ENCODE peak calls at places on chromosomes 12 and 14, in five cellular contexts. L is effector memory CD4-positive, alpha-beta T cell; B is CD8-positive, alpha-beta memory T cell; F is transverse colon; A is cardiac muscle cell. R is an unnamed sample.

GRCh38 chr12:77572371-77572770 is 258.3 kb upstream of the NAV3 start:
- DNase-seq in A (no peak), F (no peak), B (no peak), L (no peak), R (no peak)

GRCh38 chr12:31220633-31221565 is 105.1 kb downstream of the SINHCAF start:
- DNase-seq in L (no peak), B (no peak), A (peak), F (no peak), R (no peak)

GRCh38 chr12:13203028-13203922 is 6.7 kb downstream of the EMP1 start:
- DNase-seq in L (no peak), F (peak), A (peak), B (no peak), R (peak)

GRCh38 chr14:22847661-22848341 is 11.4 kb downstream of the MMP14 start:
- DNase-seq in L (no peak), B (no peak), F (no peak), A (peak), R (no peak)

GRCh38 chr14:59333668-59334067 is 131.5 kb downstream of the GPR135 start:
- DNase-seq in L (no peak), A (peak), F (no peak), B (no peak), R (no peak)

GRCh38 chr12:102965281-102966155 is 8.0 kb downstream of the ASCL1 start:
- DNase-seq in B (no peak), A (no peak), L (no peak), F (no peak), R (no peak)

GRCh38 chr14:20610002-20610765 is 19.0 kb upstream of the RNASE12 start:
- DNase-seq in A (peak), B (peak), L (peak), F (peak), R (peak)

GRCh38 chr12:65306603-65307501 is 28.4 kb downstream of the MSRB3 start:
- DNase-seq in L (no peak), F (peak), A (peak), B (no peak), R (peak)

GRCh38 chr12:26123482-26123980 is 1.3 kb downstream of the BHLHE41 start:
- DNase-seq in A (peak), L (no peak), F (no peak), B (no peak), R (no peak)

GRCh38 chr14:96198430-96199133 is 6.1 kb upstream of the BDKRB2 start:
- DNase-seq in A (no peak), B (no peak), L (no peak), F (no peak), R (no peak)

GRCh38 chr14:50354527-50354926 is 42.2 kb downstream of the CDKL1 start:
- DNase-seq in F (no peak), B (no peak), L (no peak), A (no peak), R (no peak)

GRCh38 chr14:24139272-24139934 is 2.0 kb downstream of the EMC9 start:
- DNase-seq in F (no peak), L (no peak), A (no peak), B (no peak), R (no peak)

GRCh38 chr14:70171719-70172118 is 17.0 kb downstream of the SLC8A3 start:
- DNase-seq in B (no peak), L (no peak), A (no peak), F (no peak), R (no peak)

GRCh38 chr12:95318071-95318545 is 100.5 kb downstream of the VEZT start:
- DNase-seq in F (no peak), L (no peak), B (no peak), A (peak), R (no peak)

GRCh38 chr14:71133296-71133695 is 226.0 kb downstream of the PCNX1 start:
- DNase-seq in L (no peak), A (no peak), F (no peak), B (no peak), R (no peak)

GRCh38 chr12:57149309-57149900 is 2.0 kb upstream of the LRP1-AS start:
- DNase-seq in B (no peak), L (no peak), A (peak), F (peak), R (no peak)

DNA sequence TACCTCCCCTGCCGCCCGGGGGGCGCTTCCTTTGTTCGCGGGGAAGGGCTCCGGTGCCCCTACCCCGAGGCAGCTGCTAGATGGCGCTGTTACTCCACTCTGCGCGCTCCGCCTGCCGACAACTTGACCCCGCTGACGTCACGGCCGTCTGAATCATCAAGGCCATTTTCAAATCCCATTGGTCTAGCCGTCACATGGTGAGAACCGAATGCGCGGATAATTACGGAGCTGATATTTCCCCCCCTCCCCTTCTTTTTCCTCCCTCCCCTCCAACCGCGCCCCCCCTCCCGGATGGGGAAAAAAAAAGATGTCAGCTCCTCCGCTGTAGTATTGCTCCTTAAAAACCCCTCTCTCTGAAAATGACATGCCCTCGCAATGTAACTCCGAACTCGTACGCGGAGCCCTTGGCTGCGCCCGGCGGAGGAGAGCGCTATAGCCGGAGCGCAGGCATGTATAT is at the start of gene HOXC10:
- DNase-seq in A (peak), F (peak), L (peak), B (peak), R (peak)
- H3K4me3 ChIP-seq in A (no peak), F (no peak), L (peak), B (no peak), R (peak)

DNA sequence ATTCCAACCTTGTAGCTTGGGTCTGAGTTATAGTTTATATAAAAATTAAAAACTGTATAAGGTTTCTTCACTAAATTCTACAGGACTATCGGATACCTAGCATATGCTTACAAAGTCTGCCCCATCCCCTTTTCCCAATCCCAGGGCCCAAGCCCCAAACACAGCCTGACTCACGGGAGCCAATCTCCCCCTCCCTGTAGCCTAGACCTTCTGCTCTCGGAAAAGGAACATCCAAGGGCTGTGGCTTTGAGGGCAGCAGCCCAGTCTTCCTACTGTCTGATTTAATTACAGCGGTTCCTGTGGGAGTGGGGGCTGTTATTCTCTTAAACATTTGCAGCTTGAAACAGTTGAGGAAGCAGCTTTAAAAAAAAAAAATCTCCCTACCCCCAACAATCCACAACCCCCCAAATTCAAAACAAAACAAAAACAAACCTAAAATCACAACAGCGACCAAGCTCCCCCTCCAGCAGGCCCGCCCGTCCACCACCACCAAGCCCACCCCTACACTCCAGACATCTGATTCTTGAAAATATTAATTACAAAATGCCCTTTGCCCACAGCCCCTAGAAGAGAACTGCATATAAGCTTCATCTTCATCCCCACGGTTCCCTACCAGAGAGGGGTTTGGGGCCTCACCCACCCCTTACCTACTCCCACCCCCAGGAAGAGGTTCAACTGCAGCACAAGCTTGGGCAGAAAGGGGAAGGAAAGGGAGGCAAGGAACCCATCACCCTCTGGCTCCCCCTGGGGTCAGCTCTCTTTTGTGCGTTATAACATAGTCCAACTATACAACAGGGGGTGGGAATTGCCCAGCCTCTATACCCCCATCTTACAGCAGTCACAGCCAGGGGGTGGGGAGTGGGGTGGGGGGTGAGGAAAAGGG is 1.1 kb upstream of the PRKAG1 start:
- DNase-seq in F (peak), L (no peak), A (peak), B (peak), R (peak)
- H3K4me3 ChIP-seq in F (peak), L (no peak), A (peak), B (no peak), R (peak)

GRCh38 chr12:68162374-68162773 is 2.8 kb upstream of the IFNG start:
- DNase-seq in A (no peak), F (no peak), B (no peak), L (no peak), R (no peak)

GRCh38 chr12:68158427-68158826 is 1.1 kb downstream of the IFNG start:
- DNase-seq in B (no peak), L (no peak), F (no peak), A (peak), R (peak)

GRCh38 chr12:68163546-68164210 is 4.1 kb upstream of the IFNG start:
- DNase-seq in B (no peak), L (no peak), A (peak), F (no peak), R (no peak)

GRCh38 chr12:68157295-68157871 is 2.2 kb downstream of the IFNG start:
- DNase-seq in F (no peak), A (no peak), L (no peak), B (no peak), R (no peak)

DNA sequence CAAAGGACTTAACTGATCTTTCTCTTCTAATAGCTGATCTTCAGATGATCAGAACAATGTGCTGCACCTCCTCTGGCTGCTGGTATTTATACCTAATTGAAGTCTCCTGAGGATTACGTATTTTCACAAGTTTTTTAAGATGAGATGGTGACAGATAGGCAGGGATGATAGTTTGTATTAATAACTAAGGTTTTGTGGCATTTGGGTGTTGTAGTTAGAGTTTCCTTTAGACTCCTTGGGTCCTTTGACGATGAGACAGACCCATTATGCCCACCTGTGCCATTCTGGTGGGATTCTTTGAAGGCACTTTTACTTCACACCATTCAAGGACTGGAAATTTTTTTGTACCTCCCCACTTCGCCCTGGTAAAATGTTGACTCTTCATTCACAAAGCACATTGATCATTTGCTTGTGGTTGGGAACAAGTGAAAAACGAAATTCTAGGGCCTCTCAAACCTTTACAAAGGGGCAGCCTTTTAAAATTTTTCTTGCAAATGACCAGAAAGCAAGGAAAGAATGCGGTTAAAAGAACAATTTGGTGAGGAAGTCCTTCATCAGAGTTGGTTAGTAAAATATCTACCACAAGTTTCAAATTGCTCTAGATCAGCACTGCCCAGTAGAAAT is at the start of gene IFNG:
- DNase-seq in A (no peak), L (no peak), B (peak), F (no peak), R (no peak)
- H3K4me3 ChIP-seq in A (no peak), L (no peak), B (peak), F (no peak), R (no peak)

GRCh38 chr12:21913823-21914222 is 27.4 kb downstream of the ABCC9 start:
- DNase-seq in L (no peak), F (no peak), B (no peak), A (peak), R (no peak)

GRCh38 chr12:21910642-21911041 is 30.6 kb downstream of the ABCC9 start:
- DNase-seq in B (no peak), F (no peak), L (no peak), A (no peak), R (no peak)

GRCh38 chr12:21912318-21912717 is 28.9 kb downstream of the ABCC9 start:
- DNase-seq in F (no peak), B (no peak), A (no peak), L (no peak), R (no peak)

GRCh38 chr12:21906919-21907642 is 34.1 kb downstream of the ABCC9 start:
- DNase-seq in B (no peak), F (no peak), L (no peak), A (no peak), R (no peak)

GRCh38 chr12:21911832-21912231 is 29.4 kb downstream of the ABCC9 start:
- DNase-seq in B (no peak), A (no peak), F (no peak), L (no peak), R (no peak)
- H3K4me3 ChIP-seq in B (no peak), A (no peak), F (no peak), L (no peak), R (no peak)

GRCh38 chr12:11662369-11662768 is 12.9 kb downstream of the ETV6 start:
- DNase-seq in L (no peak), B (no peak), A (no peak), F (no peak), R (no peak)
- H3K4me3 ChIP-seq in L (no peak), B (no peak), A (no peak), F (no peak), R (no peak)

GRCh38 chr14:99188721-99189120 is 83.3 kb downstream of the BCL11B start:
- DNase-seq in L (peak), B (peak), F (no peak), A (no peak), R (no peak)
- H3K4me3 ChIP-seq in L (peak), B (peak), F (no peak), A (no peak), R (peak)

DNA sequence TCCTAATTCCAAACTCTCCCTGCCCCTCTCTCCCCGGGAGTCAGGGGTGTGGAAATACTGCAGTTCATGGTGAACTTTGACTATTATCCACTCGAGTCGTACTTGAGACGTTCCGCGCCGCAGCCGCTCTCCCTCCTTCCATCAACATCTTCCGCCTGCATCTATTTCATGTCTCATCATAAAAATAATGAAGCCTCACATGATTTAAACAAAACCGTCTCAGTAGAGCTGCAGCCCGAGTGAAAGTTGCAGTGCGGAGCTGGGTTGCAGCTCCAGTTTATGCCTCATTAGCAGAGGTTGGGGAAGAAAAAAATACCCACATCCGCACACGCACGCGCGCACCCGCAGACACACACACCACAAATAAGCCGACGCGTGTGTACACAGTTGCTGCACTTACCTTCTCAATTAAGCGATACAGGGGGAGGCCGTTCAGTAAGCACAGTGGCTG is 271 bp downstream of the LMO3 start:
- DNase-seq in L (no peak), F (no peak), A (peak), B (no peak), R (no peak)
- H3K4me3 ChIP-seq in L (no peak), F (peak), A (peak), B (no peak), R (no peak)

DNA sequence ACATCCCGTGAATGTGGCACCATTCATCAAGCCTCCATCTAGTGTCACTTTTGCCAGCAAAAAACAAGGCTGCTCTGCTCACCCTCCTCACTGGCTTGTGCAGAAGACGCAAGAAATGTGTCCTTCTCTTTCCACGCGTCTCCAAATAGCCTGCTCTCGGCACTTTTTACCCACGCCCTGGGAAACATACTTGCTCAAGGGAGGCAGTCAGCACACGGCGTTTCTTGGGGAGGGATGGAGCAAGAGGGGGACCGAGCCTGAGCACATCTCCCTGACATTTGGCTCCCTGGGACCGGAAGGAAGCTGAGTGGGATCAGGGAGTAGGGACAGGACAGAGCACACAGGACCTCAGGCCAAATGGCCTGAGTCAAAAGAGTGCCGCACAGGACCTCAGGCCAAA is 7.3 kb downstream of the BCL11B start:
- DNase-seq in L (no peak), A (no peak), F (no peak), B (no peak), R (no peak)
- H3K4me3 ChIP-seq in L (peak), A (no peak), F (no peak), B (peak), R (no peak)